ENCODE peak calls at places on chromosomes 6 and 20, in eight cellular contexts. H, T, F, C, R, D, Z and L are unnamed samples. For H3K4me1, the result is how much of the 10 kb centered on the place peaks cover.

GRCh38 chr6:108902389-108902792 is 54.2 kb downstream of the ARMC2 start:
- DNase-seq in F (no peak), D (no peak), Z (no peak), C (no peak), R (no peak), T (peak), H (no peak), L (no peak)

GRCh38 chr20:62545271-62545670 is 69.5 kb upstream of the GATA5 start:
- DNase-seq in R (no peak), C (no peak), F (no peak), H (no peak), D (no peak), T (no peak), Z (no peak), L (no peak)

GRCh38 chr6:96235927-96236326 is 220.2 kb downstream of the FUT9 start:
- DNase-seq in T (no peak), H (no peak), D (no peak), R (no peak), F (no peak), C (no peak), Z (no peak), L (no peak)

GRCh38 chr20:34407962-34408474 is 44.9 kb downstream of the ITCH start:
- DNase-seq in T (no peak), R (no peak), H (no peak), D (no peak), Z (no peak), C (no peak), F (no peak), L (no peak)

GRCh38 chr20:1804554-1804956 is 90.7 kb upstream of the SIRPA start:
- DNase-seq in H (no peak), R (no peak), F (no peak), Z (no peak), T (no peak), D (no peak), C (no peak), L (no peak)

GRCh38 chr6:148166339-148166949 is 176.2 kb upstream of the SASH1 start:
- DNase-seq in R (peak), Z (no peak), T (peak), H (no peak), C (peak), F (peak), D (no peak), L (no peak)

GRCh38 chr6:107789361-107789760 is 34.8 kb downstream of the SCML4 start:
- DNase-seq in D (no peak), H (no peak), Z (no peak), C (no peak), T (no peak), F (no peak), R (no peak), L (no peak)

GRCh38 chr6:133502451-133503259 is 261.5 kb downstream of the EYA4 start:
- DNase-seq in H (peak), T (peak), D (peak), C (no peak), R (no peak), Z (no peak), F (no peak), L (no peak)

GRCh38 chr20:3449319-3449718 is 21.5 kb upstream of the ATRN start:
- DNase-seq in C (no peak), T (no peak), D (no peak), R (no peak), Z (no peak), H (no peak), F (peak), L (no peak)

GRCh38 chr6:113137411-113137810 is 719.7 kb upstream of the MARCKS start:
- DNase-seq in D (no peak), T (no peak), H (peak), R (peak), Z (no peak), F (peak), C (peak), L (peak)

GRCh38 chr20:48905322-48905647 is 16.2 kb upstream of the ARFGEF2 start:
- DNase-seq in R (no peak), F (no peak), H (no peak), C (no peak), T (no peak), D (no peak), Z (no peak), L (no peak)

GRCh38 chr6:140504776-140505175 is 1130.3 kb upstream of the CITED2 start:
- DNase-seq in R (no peak), D (no peak), C (no peak), H (no peak), T (no peak), F (no peak), Z (no peak), L (no peak)

GRCh38 chr20:49647509-49647908 is 66.2 kb downstream of the B4GALT5 start:
- DNase-seq in R (no peak), C (no peak), D (no peak), H (no peak), F (no peak), Z (no peak), T (peak), L (no peak)

GRCh38 chr6:26311012-26311384 is 54.0 kb upstream of the BTN3A2 start:
- DNase-seq in F (peak), C (no peak), Z (peak), D (no peak), T (peak), H (peak), R (no peak), L (no peak)

GRCh38 chr20:5947276-5947675 is 3.1 kb downstream of the TRMT6 start:
- DNase-seq in F (no peak), D (no peak), T (peak), C (no peak), H (no peak), Z (no peak), R (no peak), L (peak)

GRCh38 chr20:1893721-1894470 is 1.3 kb upstream of the SIRPA start:
- DNase-seq in H (no peak), C (no peak), F (peak), Z (no peak), R (peak), D (no peak), T (peak), L (no peak)

GRCh38 chr6:45822269-45822812 is 193.3 kb downstream of the CLIC5 start:
- DNase-seq in T (no peak), D (no peak), R (no peak), Z (no peak), F (no peak), C (no peak), H (no peak), L (no peak)

GRCh38 chr6:159829515-159829914 is 29.4 kb downstream of the PNLDC1 start:
- DNase-seq in F (no peak), R (no peak), D (no peak), T (no peak), Z (no peak), C (no peak), H (no peak), L (no peak)

GRCh38 chr6:159830481-159831372 is 30.7 kb downstream of the PNLDC1 start:
- DNase-seq in H (no peak), R (no peak), C (no peak), F (peak), Z (no peak), D (no peak), T (no peak), L (no peak)

GRCh38 chr6:159833556-159833955 is 33.5 kb downstream of the PNLDC1 start:
- DNase-seq in T (peak), F (no peak), Z (no peak), C (no peak), R (no peak), H (no peak), D (no peak), L (no peak)

GRCh38 chr6:159832941-159833340 is 32.9 kb downstream of the PNLDC1 start:
- DNase-seq in R (no peak), D (no peak), C (no peak), T (no peak), H (no peak), Z (no peak), F (no peak), L (no peak)

GRCh38 chr6:159831373-159831679 is 31.2 kb downstream of the PNLDC1 start:
- DNase-seq in T (no peak), C (no peak), R (no peak), Z (no peak), F (no peak), H (no peak), D (peak), L (no peak)
- H3K4me1 ChIP-seq in T (under half), C (under half), R (under half), Z (under half), F (under half), H (under half), D (under half), L (under half)

DNA sequence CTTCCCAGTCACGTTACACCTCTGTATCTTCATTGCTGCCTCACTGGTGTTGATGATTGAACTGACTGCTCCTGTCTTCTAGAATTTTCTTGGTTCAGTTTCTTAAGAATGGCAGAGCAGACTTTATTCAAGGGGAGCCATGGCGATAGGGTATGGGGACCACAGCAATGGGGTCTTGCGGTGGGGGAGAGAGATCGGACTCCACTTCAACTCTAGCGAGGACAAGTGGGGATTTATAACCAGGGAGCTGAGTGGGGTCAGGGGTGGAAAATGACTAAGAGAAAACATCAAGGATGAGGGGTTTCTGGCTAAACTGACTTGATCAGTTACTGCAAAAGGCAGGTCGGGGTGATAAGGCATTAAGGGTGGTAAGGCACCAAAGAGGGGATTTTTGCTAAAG is 156.4 kb downstream of the CD83 start:
- DNase-seq in D (no peak), R (no peak), C (no peak), T (no peak), F (no peak), Z (no peak), H (no peak), L (no peak)
- H3K4me1 ChIP-seq in D (under half), R (under half), C (under half), T (under half), F (under half), Z (half or more), H (under half), L (under half)

GRCh38 chr6:17421406-17421805 is 28.0 kb downstream of the CAP2 start:
- DNase-seq in H (no peak), C (no peak), T (no peak), R (no peak), F (no peak), D (no peak), Z (no peak), L (no peak)

GRCh38 chr6:17417817-17418216 is 24.4 kb downstream of the CAP2 start:
- DNase-seq in R (no peak), Z (no peak), H (no peak), C (no peak), T (peak), F (peak), D (no peak), L (no peak)

GRCh38 chr6:17418281-17419188 is 25.1 kb downstream of the CAP2 start:
- DNase-seq in T (peak), F (no peak), D (no peak), R (no peak), H (no peak), Z (no peak), C (no peak), L (no peak)

GRCh38 chr6:17423018-17423417 is 29.6 kb downstream of the CAP2 start:
- DNase-seq in D (no peak), R (no peak), T (no peak), Z (no peak), H (no peak), F (no peak), C (no peak), L (no peak)

GRCh38 chr6:17419189-17419575 is 25.8 kb downstream of the CAP2 start:
- DNase-seq in F (no peak), T (peak), H (no peak), Z (no peak), C (no peak), R (no peak), D (no peak), L (no peak)
- H3K4me1 ChIP-seq in F (under half), T (under half), H (under half), Z (under half), C (under half), R (under half), D (under half), L (under half)

GRCh38 chr20:37920679-37921322 is 17.9 kb downstream of the VSTM2L start:
- DNase-seq in R (no peak), D (no peak), C (no peak), H (no peak), F (no peak), Z (no peak), T (no peak), L (no peak)

GRCh38 chr20:37922016-37922415 is 19.1 kb downstream of the VSTM2L start:
- DNase-seq in T (no peak), H (no peak), D (no peak), F (no peak), Z (no peak), R (no peak), C (no peak), L (no peak)

GRCh38 chr20:37921341-37921929 is 18.5 kb downstream of the VSTM2L start:
- DNase-seq in T (no peak), R (no peak), H (no peak), C (no peak), D (no peak), Z (no peak), F (no peak), L (no peak)

GRCh38 chr20:37919389-37920040 is 16.6 kb downstream of the VSTM2L start:
- DNase-seq in F (no peak), Z (no peak), R (no peak), C (no peak), D (no peak), T (no peak), H (no peak), L (no peak)

DNA sequence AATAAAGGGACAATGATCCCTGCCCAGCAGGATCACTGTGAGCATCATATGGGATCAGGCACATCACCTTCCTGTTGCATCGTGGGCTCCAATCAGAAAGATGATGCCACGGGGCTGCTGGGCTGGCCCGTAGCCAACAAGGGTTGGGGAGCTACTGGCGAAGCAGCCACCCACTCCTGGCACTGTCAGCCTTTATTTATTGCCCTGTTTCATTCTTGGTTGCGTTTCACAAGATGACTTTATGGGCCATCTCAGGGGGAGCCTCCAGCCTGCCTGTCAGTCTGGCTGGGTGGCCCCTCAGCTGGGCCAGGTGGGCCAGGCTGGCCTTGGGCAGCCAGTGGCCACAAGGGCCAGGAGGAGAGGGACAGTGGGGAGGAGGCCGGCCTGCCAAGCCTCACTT is 17.3 kb downstream of the VSTM2L start:
- DNase-seq in R (no peak), H (no peak), C (no peak), T (no peak), Z (no peak), F (no peak), D (no peak), L (no peak)
- H3K4me1 ChIP-seq in R (under half), H (under half), C (under half), T (under half), Z (under half), F (under half), D (under half), L (under half)

GRCh38 chr6:21972516-21972915 is 324.3 kb downstream of the PRL start:
- DNase-seq in H (no peak), R (no peak), F (peak), Z (no peak), D (no peak), T (no peak), C (no peak), L (no peak)
- H3K4me1 ChIP-seq in H (under half), R (under half), F (under half), Z (under half), D (under half), T (under half), C (under half), L (under half)

DNA sequence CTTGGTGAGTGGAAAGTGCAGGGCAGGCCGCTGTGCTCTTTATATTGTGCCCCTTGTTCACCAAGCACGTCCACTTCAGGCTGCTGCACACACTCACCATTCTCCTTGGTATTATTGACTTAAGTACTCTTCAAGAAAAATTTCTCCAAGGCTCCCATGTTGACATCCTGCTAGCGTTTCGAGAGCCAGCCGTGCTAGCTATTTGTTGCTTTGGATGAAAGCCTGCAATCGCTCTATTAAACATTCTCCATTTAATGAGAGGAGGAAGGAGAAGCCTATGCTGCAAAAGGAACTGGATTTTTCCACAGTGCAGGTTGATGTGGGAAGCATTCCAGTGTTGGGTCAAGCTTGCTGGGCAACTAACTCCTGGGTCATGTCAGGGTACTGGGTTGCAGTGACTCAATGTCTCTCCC is 113.5 kb downstream of the CD83 start:
- DNase-seq in R (no peak), T (no peak), F (no peak), C (peak), D (no peak), H (no peak), Z (no peak), L (peak)
- H3K4me1 ChIP-seq in R (under half), T (under half), F (under half), C (under half), D (under half), H (under half), Z (under half), L (under half)